ENCODE peak calls at places on chromosomes 13 and 19, in seven cellular contexts. N is A549, T is Peyer's patch, D is spleen, E is IMR-90, L is heart left ventricle, K is breast epithelium. J is an unnamed sample. For H3K4me1, the result is how much of the 10 kb centered on the place peaks cover.

GRCh38 chr13:76210262-76210661 is 574.1 kb downstream of the LMO7 start:
- DNase-seq in N (no peak), T (no peak), D (no peak), E (no peak), L (peak), K (no peak), J (peak)

GRCh38 chr19:44694184-44694579 is 4.8 kb upstream of the CEACAM16 start:
- DNase-seq in N (no peak), T (no peak), D (no peak), E (no peak), L (no peak), K (no peak), J (no peak)

GRCh38 chr19:3404324-3405260 is 38.2 kb downstream of the NFIC start:
- DNase-seq in N (no peak), T (peak), D (peak), E (peak), L (peak), K (peak), J (peak)

GRCh38 chr19:8615813-8616596 is 5.5 kb upstream of the ADAMTS10 start:
- DNase-seq in N (peak), T (peak), D (peak), E (peak), L (peak), K (no peak), J (peak)

GRCh38 chr13:62309904-62310303 is 894.3 kb upstream of the PCDH20 start:
- DNase-seq in N (no peak), T (no peak), D (no peak), E (no peak), L (no peak), K (no peak), J (no peak)

GRCh38 chr19:33064778-33065550 is at the start of gene RHPN2:
- DNase-seq in N (peak), T (peak), D (peak), E (peak), L (peak), K (no peak), J (peak)

GRCh38 chr19:30388819-30389218 is 16.6 kb downstream of the ZNF536 start:
- DNase-seq in N (no peak), T (no peak), D (no peak), E (no peak), L (no peak), K (no peak), J (no peak)

GRCh38 chr19:29831041-29831548 is 19.3 kb downstream of the CCNE1 start:
- DNase-seq in N (peak), T (no peak), D (no peak), E (no peak), L (no peak), K (no peak), J (no peak)

GRCh38 chr13:102589291-102589822 is 7.4 kb upstream of the TPP2 start:
- DNase-seq in N (no peak), T (no peak), D (no peak), E (peak), L (no peak), K (no peak), J (no peak)

GRCh38 chr13:24738366-24738847 is 25.6 kb upstream of the RNF17 start:
- DNase-seq in N (no peak), T (no peak), D (no peak), E (no peak), L (no peak), K (no peak), J (no peak)

GRCh38 chr13:48631441-48631840 is 22.3 kb upstream of the CYSLTR2 start:
- DNase-seq in N (no peak), T (no peak), D (no peak), E (no peak), L (no peak), K (no peak), J (no peak)

GRCh38 chr19:1172353-1173159 is 1.5 kb downstream of the SBNO2 start:
- DNase-seq in N (peak), T (peak), D (peak), E (peak), L (no peak), K (peak), J (peak)

GRCh38 chr19:13018037-13018914 is 23.0 kb downstream of the NFIX start:
- DNase-seq in N (no peak), T (no peak), D (no peak), E (peak), L (peak), K (no peak), J (peak)

GRCh38 chr19:13020002-13020414 is 24.7 kb downstream of the NFIX start:
- DNase-seq in N (no peak), T (no peak), D (no peak), E (peak), L (no peak), K (no peak), J (no peak)

GRCh38 chr19:13016628-13017305 is 21.5 kb downstream of the NFIX start:
- DNase-seq in N (no peak), T (no peak), D (no peak), E (no peak), L (no peak), K (no peak), J (no peak)

GRCh38 chr19:13017306-13018036 is 22.2 kb downstream of the NFIX start:
- DNase-seq in N (no peak), T (no peak), D (no peak), E (no peak), L (no peak), K (no peak), J (no peak)

DNA sequence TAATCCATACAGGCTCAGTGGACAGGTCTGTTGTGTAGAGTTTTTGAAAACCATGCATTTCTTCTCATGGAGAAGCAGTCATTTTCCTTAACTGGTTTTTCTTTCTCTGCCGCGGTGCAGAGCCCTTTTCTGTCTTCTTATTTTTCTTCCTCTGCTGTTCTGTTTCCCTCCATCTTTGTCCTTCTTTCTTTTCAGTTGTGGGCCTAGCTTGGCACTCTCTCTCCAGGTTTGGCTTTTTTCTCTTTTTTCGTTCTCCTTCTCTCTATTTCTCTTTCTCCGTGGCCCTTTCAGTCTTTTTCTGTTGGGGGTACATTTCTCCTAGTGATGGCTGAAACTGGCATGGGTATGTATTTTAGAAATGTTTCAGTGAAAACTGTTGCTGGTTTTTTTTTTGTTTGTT is 24.1 kb downstream of the NFIX start:
- DNase-seq in N (no peak), T (no peak), D (no peak), E (no peak), L (no peak), K (no peak), J (no peak)
- H3K4me1 ChIP-seq in N (under half), T (under half), D (under half), E (under half), L (half or more), K (under half), J (half or more)

DNA sequence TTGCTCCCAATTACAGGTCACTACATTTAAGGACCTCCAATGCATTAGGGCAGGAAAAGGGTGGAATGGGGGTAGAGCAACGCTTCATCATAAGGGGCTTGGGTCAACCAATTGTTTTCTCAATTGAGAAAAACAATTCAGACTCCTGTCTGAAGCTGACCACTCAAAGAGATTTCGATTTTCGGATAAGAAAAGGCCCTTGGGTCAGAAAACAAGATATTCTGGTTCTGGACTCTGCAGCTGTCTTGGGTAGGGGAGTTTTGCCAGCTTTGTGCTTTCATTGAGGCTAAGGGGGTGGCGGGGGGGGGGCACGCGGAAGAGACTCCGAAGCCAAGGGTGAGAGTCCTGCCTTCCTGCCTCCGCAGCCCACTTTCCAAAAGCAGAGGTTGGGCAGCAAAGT is 4.8 kb upstream of the ZNF98 start:
- DNase-seq in N (no peak), T (no peak), D (no peak), E (no peak), L (no peak), K (no peak), J (peak)
- TF ChIP-seq CTCF in N (no peak), T (no peak), D (no peak), E (no peak), L (no peak), K (no peak), J (no peak)

DNA sequence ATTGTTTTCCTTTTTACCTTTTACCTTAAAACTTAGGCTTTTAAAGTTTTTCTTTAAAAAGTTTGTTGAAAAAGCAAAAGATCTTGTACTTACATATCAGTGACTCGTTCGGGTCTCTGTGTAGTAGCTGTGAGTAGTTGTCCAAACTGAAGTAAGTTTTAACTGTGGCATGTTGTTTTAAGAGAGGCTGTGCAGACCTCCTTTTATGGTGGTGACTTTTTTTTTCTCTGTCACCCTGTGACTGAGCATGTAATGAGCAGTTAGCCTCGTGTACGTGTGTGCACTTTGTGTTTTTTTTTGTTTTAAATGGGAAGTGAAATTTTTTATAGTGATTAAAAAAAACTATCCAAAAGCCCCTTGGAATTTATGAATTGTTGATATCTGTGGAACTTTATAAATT is at the start of gene GPR183:
- DNase-seq in N (no peak), T (no peak), D (no peak), E (peak), L (no peak), K (no peak), J (no peak)
- TF ChIP-seq POLR2A in N (no peak), T (peak), D (peak), E (no peak), L (no peak), K (no peak), J (no peak)

DNA sequence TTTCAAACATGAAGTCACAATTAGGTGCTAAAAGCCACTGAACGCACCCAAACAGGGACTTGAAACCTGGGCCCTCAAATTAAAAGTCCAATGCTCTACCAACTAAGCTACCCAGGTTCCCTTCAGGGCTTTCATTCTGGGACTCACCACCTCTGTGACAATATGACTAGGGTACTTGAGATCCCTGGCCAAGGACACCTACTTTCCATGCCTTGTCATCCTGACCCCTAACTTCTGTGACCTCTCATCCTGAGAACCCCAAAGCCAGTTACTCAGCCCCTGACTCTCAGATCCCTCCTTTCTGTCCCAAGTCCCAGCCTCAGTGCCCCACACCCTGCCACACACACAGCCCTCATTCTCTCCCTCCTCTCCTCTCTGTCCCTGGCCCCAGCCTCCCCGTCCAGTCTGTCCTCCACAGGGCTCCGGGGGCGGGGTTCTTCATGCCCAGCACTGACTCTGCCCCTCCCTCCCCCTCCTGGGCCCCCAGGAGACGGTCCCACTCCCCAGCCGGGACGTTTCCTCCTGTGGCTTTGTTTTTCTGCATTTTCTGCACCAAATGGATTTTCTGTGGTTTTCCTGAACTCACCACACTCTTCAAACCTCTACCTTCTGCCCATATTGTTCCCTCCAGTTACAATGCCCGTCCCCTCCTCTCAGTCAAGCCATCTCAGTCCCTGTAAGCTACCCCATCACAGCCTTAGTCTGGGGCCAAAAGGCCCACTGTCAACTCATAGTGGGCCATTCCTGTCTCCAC is 7.0 kb downstream of the RCN3 start:
- DNase-seq in N (no peak), T (no peak), D (no peak), E (no peak), L (no peak), K (no peak), J (no peak)
- H3K4me1 ChIP-seq in N (under half), T (under half), D (under half), E (under half), L (under half), K (under half), J (under half)

GRCh38 chr19:35736913-35737886 is 5.1 kb downstream of the IGFLR1 start:
- DNase-seq in N (peak), T (no peak), D (no peak), E (no peak), L (no peak), K (no peak), J (no peak)

GRCh38 chr19:35732540-35733179 is 9.6 kb downstream of the IGFLR1 start:
- DNase-seq in N (no peak), T (no peak), D (no peak), E (no peak), L (no peak), K (no peak), J (no peak)

GRCh38 chr19:35734273-35734672 is 8.0 kb downstream of the IGFLR1 start:
- DNase-seq in N (no peak), T (no peak), D (no peak), E (no peak), L (no peak), K (no peak), J (no peak)

GRCh38 chr19:35733180-35734125 is 8.8 kb downstream of the IGFLR1 start:
- DNase-seq in N (no peak), T (no peak), D (no peak), E (no peak), L (no peak), K (no peak), J (no peak)

GRCh38 chr19:35734889-35735288 is 7.4 kb downstream of the IGFLR1 start:
- DNase-seq in N (no peak), T (no peak), D (no peak), E (no peak), L (no peak), K (no peak), J (no peak)
- TF ChIP-seq CTCF in N (no peak), T (no peak), D (no peak), E (no peak), L (no peak), K (no peak), J (no peak)

GRCh38 chr19:16146112-16146511 is 2.6 kb downstream of the HSH2D start:
- DNase-seq in N (no peak), T (no peak), D (no peak), E (no peak), L (no peak), K (no peak), J (no peak)
- TF ChIP-seq POLR2A in N (no peak), T (no peak), D (no peak), E (no peak), L (no peak), K (no peak), J (no peak)

J was measured in thyroid gland.